ENCODE peak calls at places on chromosomes 2 and 18, in four cellular contexts. K is PC-3, Q is GM23248, V is neural progenitor cell. E is an unnamed sample.

GRCh38 chr2:25821225-25822056 is 56.8 kb downstream of the ASXL2 start:
- DNase-seq in K (peak), Q (no peak), V (no peak), E (no peak)

GRCh38 chr2:151872468-151872867 is 44.2 kb upstream of the ARL5A start:
- DNase-seq in K (no peak), Q (no peak), V (no peak), E (no peak)

GRCh38 chr2:4882421-4882820 is 809.8 kb upstream of the SOX11 start:
- DNase-seq in K (peak), Q (no peak), V (no peak), E (no peak)

GRCh38 chr2:235614900-235615712 is 121.3 kb downstream of the AGAP1 start:
- DNase-seq in K (no peak), Q (peak), V (no peak), E (no peak)

GRCh38 chr2:174573621-174574081 is 24.0 kb downstream of the WIPF1 start:
- DNase-seq in K (no peak), Q (no peak), V (no peak), E (no peak)

GRCh38 chr2:109370399-109370990 is 241.5 kb downstream of the SH3RF3 start:
- DNase-seq in K (no peak), Q (no peak), V (no peak), E (no peak)

GRCh38 chr2:167438206-167438605 is 549.9 kb downstream of the XIRP2 start:
- DNase-seq in K (peak), Q (peak), V (no peak), E (no peak)

GRCh38 chr2:20042531-20042930 is 8.9 kb downstream of the LAPTM4A start:
- DNase-seq in K (peak), Q (peak), V (no peak), E (no peak)

GRCh38 chr2:10548626-10549025 is 100.5 kb upstream of the ODC1 start:
- DNase-seq in K (no peak), Q (peak), V (no peak), E (no peak)

DNA sequence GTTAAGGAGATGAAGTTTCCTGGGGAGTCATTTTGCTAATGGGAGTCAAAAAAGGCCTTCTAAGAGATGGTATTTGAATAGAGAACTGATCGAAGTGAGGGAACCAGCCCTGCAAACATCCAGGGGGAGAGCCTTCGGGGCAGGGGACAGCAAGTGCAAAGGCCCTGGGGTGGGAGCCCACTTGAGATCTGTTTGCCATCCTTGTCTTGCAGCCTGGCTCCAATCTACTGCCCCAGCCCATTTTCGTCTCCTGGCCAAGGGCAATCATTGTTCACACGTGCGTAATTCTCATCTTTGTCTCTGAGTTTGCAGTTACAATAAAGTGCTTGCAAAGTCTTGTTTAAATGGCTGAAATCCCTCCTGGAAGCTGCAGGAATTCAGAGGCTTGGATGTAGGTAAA is 43.1 kb upstream of the AFF3 start:
- DNase-seq in K (no peak), Q (no peak), V (no peak), E (no peak)
- H3K4me2 ChIP-seq in K (no peak), Q (no peak), V (no peak), E (no peak)

DNA sequence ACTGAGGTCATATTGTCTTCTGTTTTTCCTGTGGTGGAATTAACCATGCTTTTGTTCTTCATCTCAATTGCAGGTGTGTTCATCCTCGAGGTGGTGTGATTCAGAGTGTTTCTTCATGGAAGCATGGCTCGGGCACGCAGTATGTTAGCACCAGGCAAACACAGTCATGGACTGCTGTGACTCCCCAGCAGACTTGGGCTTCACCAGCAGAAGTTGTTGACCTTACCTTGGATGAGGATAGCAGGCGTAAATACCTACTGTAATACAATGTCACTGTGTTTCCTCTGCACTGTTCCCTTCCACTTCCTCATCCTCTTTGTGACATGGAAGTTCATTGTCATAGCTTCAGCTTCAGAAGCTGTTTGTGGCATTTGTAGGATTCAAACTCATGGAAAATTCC is 158.7 kb downstream of the HAUS1 start:
- DNase-seq in K (no peak), Q (no peak), V (no peak), E (no peak)
- TF ChIP-seq EZH2phosphoT487 in K (no peak), Q (no peak), V (no peak), E (no peak)

GRCh38 chr2:127052771-127053691 is 53.9 kb downstream of the BIN1 start:
- DNase-seq in K (no peak), Q (no peak), V (no peak), E (no peak)

GRCh38 chr2:127052068-127052770 is 54.7 kb downstream of the BIN1 start:
- DNase-seq in K (no peak), Q (no peak), V (no peak), E (no peak)

GRCh38 chr2:127054996-127055785 is 51.8 kb downstream of the BIN1 start:
- DNase-seq in K (no peak), Q (no peak), V (no peak), E (no peak)

GRCh38 chr2:127054604-127054930 is 52.4 kb downstream of the BIN1 start:
- DNase-seq in K (no peak), Q (no peak), V (no peak), E (no peak)

GRCh38 chr2:127053731-127054603 is 53.0 kb downstream of the BIN1 start:
- DNase-seq in K (no peak), Q (no peak), V (no peak), E (no peak)
- H3K4me2 ChIP-seq in K (no peak), Q (no peak), V (no peak), E (no peak)

DNA sequence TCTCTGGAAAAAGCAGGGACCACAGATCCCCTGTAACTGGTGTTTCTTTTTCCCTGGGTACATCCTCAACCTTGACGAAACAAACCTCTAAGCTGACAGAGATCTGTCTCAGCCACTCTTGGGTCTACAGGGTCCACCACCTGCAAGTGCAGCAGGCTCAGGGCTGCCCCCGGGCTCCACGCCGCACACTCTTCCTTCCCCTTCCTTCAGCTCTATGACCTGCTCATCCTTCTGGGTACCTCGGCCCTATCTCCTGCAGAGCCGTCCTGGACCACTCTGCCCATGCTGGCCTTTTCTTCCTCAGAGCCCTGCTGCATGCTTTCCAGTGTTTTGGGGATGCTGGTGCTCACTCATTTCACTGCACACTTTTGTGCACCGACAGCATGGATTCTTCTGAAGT is 27.5 kb downstream of the TUBB6 start:
- DNase-seq in K (no peak), Q (no peak), V (no peak), E (no peak)
- TF ChIP-seq EZH2phosphoT487 in K (no peak), Q (no peak), V (no peak), E (no peak)

GRCh38 chr2:205199451-205199850 is 482.9 kb upstream of the NRP2 start:
- DNase-seq in K (no peak), Q (no peak), V (no peak), E (peak)
- H3K4me2 ChIP-seq in K (no peak), Q (no peak), V (no peak), E (no peak)

GRCh38 chr2:232632904-232633412 is 446 bp upstream of the EFHD1 start:
- DNase-seq in K (peak), Q (peak), V (peak), E (no peak)
- TF ChIP-seq EZH2phosphoT487 in K (no peak), Q (peak), V (peak), E (no peak)

GRCh38 chr2:234463626-234464290 is 33.1 kb downstream of the ARL4C start:
- DNase-seq in K (peak), Q (no peak), V (no peak), E (no peak)
- H3K4me2 ChIP-seq in K (peak), Q (no peak), V (no peak), E (no peak)

DNA sequence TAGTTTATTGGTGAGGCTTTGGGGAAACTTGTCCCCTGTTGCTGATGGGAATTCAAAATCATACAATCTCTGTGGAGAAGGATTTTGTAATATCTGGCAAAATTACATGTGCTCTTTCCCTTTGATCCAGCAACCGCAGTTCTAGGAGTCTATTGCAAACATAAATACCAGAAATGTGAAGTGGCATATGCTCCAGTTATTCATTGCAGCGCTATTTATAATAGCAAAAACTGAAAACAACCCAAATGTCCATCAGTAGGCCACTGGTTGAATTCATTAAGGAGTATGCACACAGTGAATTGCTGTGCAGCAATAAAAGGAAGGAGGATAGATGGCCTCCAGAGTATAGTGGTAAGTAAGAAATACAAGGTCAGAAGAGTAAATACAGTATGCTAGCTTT is 76.5 kb downstream of the HNRNPLL start:
- DNase-seq in K (no peak), Q (peak), V (no peak), E (no peak)
- TF ChIP-seq EZH2phosphoT487 in K (no peak), Q (no peak), V (no peak), E (no peak)

GRCh38 chr2:68387408-68388350 is 22.6 kb downstream of the PLEK start:
- DNase-seq in K (no peak), Q (no peak), V (no peak), E (peak)
- H3K4me2 ChIP-seq in K (no peak), Q (no peak), V (no peak), E (peak)

GRCh38 chr2:216570357-216570756 is 62.9 kb upstream of the IGFBP2 start:
- DNase-seq in K (no peak), Q (no peak), V (no peak), E (no peak)

GRCh38 chr2:216571178-216571908 is 61.9 kb upstream of the IGFBP2 start:
- DNase-seq in K (peak), Q (no peak), V (no peak), E (no peak)

GRCh38 chr2:216565946-216566345 is 67.3 kb upstream of the IGFBP2 start:
- DNase-seq in K (no peak), Q (no peak), V (no peak), E (no peak)

GRCh38 chr2:216569765-216570164 is 63.5 kb upstream of the IGFBP2 start:
- DNase-seq in K (no peak), Q (no peak), V (no peak), E (no peak)

GRCh38 chr2:216568563-216568962 is 64.7 kb upstream of the IGFBP2 start:
- DNase-seq in K (no peak), Q (no peak), V (no peak), E (no peak)
- TF ChIP-seq EZH2phosphoT487 in K (no peak), Q (no peak), V (no peak), E (no peak)

E was measured in MM.1S.